ENCODE peak calls at places on chromosomes 5 and 9, in six cellular contexts. One of them, this sample, is unnamed.

GRCh38 chr5:1512541-1513291 is 11.0 kb downstream of the LPCAT1 start:
- DNase-seq in Calu3: no peak
- DNase-seq in NCI-H1092: no peak
- DNase-seq in stimulated activated CD8-positive, alpha-beta memory T cell treated with anti-CD3 and anti-CD28 coated beads, Interleukin-4, amount 100 ng/mL, for 1 hour: no peak
- DNase-seq in head of caudate nucleus: no peak
- DNase-seq in CD4-positive, alpha-beta memory T cell: no peak
- DNase-seq in this sample: no peak

GRCh38 chr5:74626386-74627222 is 13.9 kb downstream of the ENC1 start:
- DNase-seq in Calu3: no peak
- DNase-seq in NCI-H1092: no peak
- DNase-seq in stimulated activated CD8-positive, alpha-beta memory T cell treated with anti-CD3 and anti-CD28 coated beads, Interleukin-4, amount 100 ng/mL, for 1 hour: no peak
- DNase-seq in head of caudate nucleus: no peak
- DNase-seq in CD4-positive, alpha-beta memory T cell: no peak
- DNase-seq in this sample: no peak

GRCh38 chr5:11319851-11320580 is 559.0 kb upstream of the DAP start:
- DNase-seq in Calu3: peak
- DNase-seq in NCI-H1092: no peak
- DNase-seq in stimulated activated CD8-positive, alpha-beta memory T cell treated with anti-CD3 and anti-CD28 coated beads, Interleukin-4, amount 100 ng/mL, for 1 hour: no peak
- DNase-seq in head of caudate nucleus: no peak
- DNase-seq in CD4-positive, alpha-beta memory T cell: no peak
- DNase-seq in this sample: no peak

GRCh38 chr5:83006683-83007283 is 70.4 kb downstream of the TMEM167A start:
- DNase-seq in Calu3: no peak
- DNase-seq in NCI-H1092: no peak
- DNase-seq in stimulated activated CD8-positive, alpha-beta memory T cell treated with anti-CD3 and anti-CD28 coated beads, Interleukin-4, amount 100 ng/mL, for 1 hour: no peak
- DNase-seq in head of caudate nucleus: no peak
- DNase-seq in CD4-positive, alpha-beta memory T cell: no peak
- DNase-seq in this sample: no peak

GRCh38 chr9:30771278-30771677 is 1613.2 kb upstream of the ACO1 start:
- DNase-seq in Calu3: no peak
- DNase-seq in NCI-H1092: no peak
- DNase-seq in stimulated activated CD8-positive, alpha-beta memory T cell treated with anti-CD3 and anti-CD28 coated beads, Interleukin-4, amount 100 ng/mL, for 1 hour: no peak
- DNase-seq in head of caudate nucleus: no peak
- DNase-seq in CD4-positive, alpha-beta memory T cell: no peak
- DNase-seq in this sample: no peak

GRCh38 chr5:139696894-139697658 is 48.9 kb downstream of the CXXC5 start:
- DNase-seq in Calu3: peak
- DNase-seq in NCI-H1092: no peak
- DNase-seq in stimulated activated CD8-positive, alpha-beta memory T cell treated with anti-CD3 and anti-CD28 coated beads, Interleukin-4, amount 100 ng/mL, for 1 hour: no peak
- DNase-seq in head of caudate nucleus: peak
- DNase-seq in CD4-positive, alpha-beta memory T cell: peak
- DNase-seq in this sample: no peak

GRCh38 chr5:110477923-110478322 is 248.5 kb downstream of the TMEM232 start:
- DNase-seq in Calu3: no peak
- DNase-seq in NCI-H1092: no peak
- DNase-seq in stimulated activated CD8-positive, alpha-beta memory T cell treated with anti-CD3 and anti-CD28 coated beads, Interleukin-4, amount 100 ng/mL, for 1 hour: no peak
- DNase-seq in head of caudate nucleus: no peak
- DNase-seq in CD4-positive, alpha-beta memory T cell: no peak
- DNase-seq in this sample: no peak

GRCh38 chr5:72531496-72532190 is 24.4 kb upstream of the ZNF366 start:
- DNase-seq in Calu3: no peak
- DNase-seq in NCI-H1092: no peak
- DNase-seq in stimulated activated CD8-positive, alpha-beta memory T cell treated with anti-CD3 and anti-CD28 coated beads, Interleukin-4, amount 100 ng/mL, for 1 hour: no peak
- DNase-seq in head of caudate nucleus: no peak
- DNase-seq in CD4-positive, alpha-beta memory T cell: no peak
- DNase-seq in this sample: no peak

GRCh38 chr5:172868436-172868923 is 34.4 kb downstream of the ERGIC1 start:
- DNase-seq in Calu3: no peak
- DNase-seq in NCI-H1092: no peak
- DNase-seq in stimulated activated CD8-positive, alpha-beta memory T cell treated with anti-CD3 and anti-CD28 coated beads, Interleukin-4, amount 100 ng/mL, for 1 hour: no peak
- DNase-seq in head of caudate nucleus: no peak
- DNase-seq in CD4-positive, alpha-beta memory T cell: no peak
- DNase-seq in this sample: no peak

GRCh38 chr5:181204561-181205401 is at the start of gene TRIM7:
- DNase-seq in Calu3: peak
- DNase-seq in NCI-H1092: no peak
- DNase-seq in stimulated activated CD8-positive, alpha-beta memory T cell treated with anti-CD3 and anti-CD28 coated beads, Interleukin-4, amount 100 ng/mL, for 1 hour: no peak
- DNase-seq in head of caudate nucleus: no peak
- DNase-seq in CD4-positive, alpha-beta memory T cell: peak
- DNase-seq in this sample: no peak

GRCh38 chr5:151570512-151571269 is 20.4 kb downstream of the FAT2 start:
- DNase-seq in Calu3: peak
- DNase-seq in NCI-H1092: no peak
- DNase-seq in stimulated activated CD8-positive, alpha-beta memory T cell treated with anti-CD3 and anti-CD28 coated beads, Interleukin-4, amount 100 ng/mL, for 1 hour: no peak
- DNase-seq in head of caudate nucleus: no peak
- DNase-seq in CD4-positive, alpha-beta memory T cell: no peak
- DNase-seq in this sample: no peak

GRCh38 chr5:139138109-139138508 is 60.1 kb downstream of the SIL1 start:
- DNase-seq in Calu3: no peak
- DNase-seq in NCI-H1092: no peak
- DNase-seq in stimulated activated CD8-positive, alpha-beta memory T cell treated with anti-CD3 and anti-CD28 coated beads, Interleukin-4, amount 100 ng/mL, for 1 hour: no peak
- DNase-seq in head of caudate nucleus: no peak
- DNase-seq in CD4-positive, alpha-beta memory T cell: no peak
- DNase-seq in this sample: no peak

GRCh38 chr5:148455055-148455675 is 71.4 kb downstream of the FBXO38 start:
- DNase-seq in Calu3: no peak
- DNase-seq in NCI-H1092: no peak
- DNase-seq in stimulated activated CD8-positive, alpha-beta memory T cell treated with anti-CD3 and anti-CD28 coated beads, Interleukin-4, amount 100 ng/mL, for 1 hour: no peak
- DNase-seq in head of caudate nucleus: no peak
- DNase-seq in CD4-positive, alpha-beta memory T cell: no peak
- DNase-seq in this sample: no peak

GRCh38 chr9:113582698-113583200 is 119.2 kb downstream of the RGS3 start:
- DNase-seq in Calu3: no peak
- DNase-seq in NCI-H1092: no peak
- DNase-seq in stimulated activated CD8-positive, alpha-beta memory T cell treated with anti-CD3 and anti-CD28 coated beads, Interleukin-4, amount 100 ng/mL, for 1 hour: no peak
- DNase-seq in head of caudate nucleus: no peak
- DNase-seq in CD4-positive, alpha-beta memory T cell: no peak
- DNase-seq in this sample: no peak

GRCh38 chr9:4887556-4887955 is 94.8 kb downstream of the RCL1 start:
- DNase-seq in Calu3: no peak
- DNase-seq in NCI-H1092: peak
- DNase-seq in stimulated activated CD8-positive, alpha-beta memory T cell treated with anti-CD3 and anti-CD28 coated beads, Interleukin-4, amount 100 ng/mL, for 1 hour: no peak
- DNase-seq in head of caudate nucleus: no peak
- DNase-seq in CD4-positive, alpha-beta memory T cell: no peak
- DNase-seq in this sample: no peak

GRCh38 chr5:153569036-153569435 is 78.6 kb downstream of the GRIA1 start:
- DNase-seq in Calu3: no peak
- DNase-seq in NCI-H1092: no peak
- DNase-seq in stimulated activated CD8-positive, alpha-beta memory T cell treated with anti-CD3 and anti-CD28 coated beads, Interleukin-4, amount 100 ng/mL, for 1 hour: no peak
- DNase-seq in head of caudate nucleus: no peak
- DNase-seq in CD4-positive, alpha-beta memory T cell: no peak
- DNase-seq in this sample: no peak

GRCh38 chr5:169651526-169651925 is 14.5 kb downstream of the DOCK2 start:
- DNase-seq in Calu3: no peak
- DNase-seq in NCI-H1092: no peak
- DNase-seq in stimulated activated CD8-positive, alpha-beta memory T cell treated with anti-CD3 and anti-CD28 coated beads, Interleukin-4, amount 100 ng/mL, for 1 hour: no peak
- DNase-seq in head of caudate nucleus: no peak
- DNase-seq in CD4-positive, alpha-beta memory T cell: no peak
- DNase-seq in this sample: no peak

GRCh38 chr9:128979111-128979510 is 31.6 kb downstream of the NUP188 start:
- DNase-seq in Calu3: no peak
- DNase-seq in NCI-H1092: no peak
- DNase-seq in stimulated activated CD8-positive, alpha-beta memory T cell treated with anti-CD3 and anti-CD28 coated beads, Interleukin-4, amount 100 ng/mL, for 1 hour: no peak
- DNase-seq in head of caudate nucleus: no peak
- DNase-seq in CD4-positive, alpha-beta memory T cell: no peak
- DNase-seq in this sample: no peak

GRCh38 chr9:72173080-72173479 is 23.8 kb downstream of the GDA start:
- DNase-seq in Calu3: no peak
- DNase-seq in NCI-H1092: no peak
- DNase-seq in stimulated activated CD8-positive, alpha-beta memory T cell treated with anti-CD3 and anti-CD28 coated beads, Interleukin-4, amount 100 ng/mL, for 1 hour: no peak
- DNase-seq in head of caudate nucleus: no peak
- DNase-seq in CD4-positive, alpha-beta memory T cell: no peak
- DNase-seq in this sample: no peak

GRCh38 chr5:175739973-175740372 is 82.1 kb downstream of the HRH2 start:
- DNase-seq in Calu3: no peak
- DNase-seq in NCI-H1092: no peak
- DNase-seq in stimulated activated CD8-positive, alpha-beta memory T cell treated with anti-CD3 and anti-CD28 coated beads, Interleukin-4, amount 100 ng/mL, for 1 hour: no peak
- DNase-seq in head of caudate nucleus: no peak
- DNase-seq in CD4-positive, alpha-beta memory T cell: no peak
- DNase-seq in this sample: no peak

GRCh38 chr5:14270212-14270702 is 127.1 kb downstream of the TRIO start:
- DNase-seq in Calu3: peak
- DNase-seq in NCI-H1092: peak
- DNase-seq in stimulated activated CD8-positive, alpha-beta memory T cell treated with anti-CD3 and anti-CD28 coated beads, Interleukin-4, amount 100 ng/mL, for 1 hour: no peak
- DNase-seq in head of caudate nucleus: peak
- DNase-seq in CD4-positive, alpha-beta memory T cell: no peak
- DNase-seq in this sample: peak

GRCh38 chr9:132639322-132639721 is 30.5 kb downstream of the DDX31 start:
- DNase-seq in Calu3: peak
- DNase-seq in NCI-H1092: no peak
- DNase-seq in stimulated activated CD8-positive, alpha-beta memory T cell treated with anti-CD3 and anti-CD28 coated beads, Interleukin-4, amount 100 ng/mL, for 1 hour: no peak
- DNase-seq in head of caudate nucleus: no peak
- DNase-seq in CD4-positive, alpha-beta memory T cell: no peak
- DNase-seq in this sample: no peak

GRCh38 chr9:129908846-129909245 is 73.6 kb downstream of the USP20 start:
- DNase-seq in Calu3: no peak
- DNase-seq in NCI-H1092: no peak
- DNase-seq in stimulated activated CD8-positive, alpha-beta memory T cell treated with anti-CD3 and anti-CD28 coated beads, Interleukin-4, amount 100 ng/mL, for 1 hour: no peak
- DNase-seq in head of caudate nucleus: no peak
- DNase-seq in CD4-positive, alpha-beta memory T cell: no peak
- DNase-seq in this sample: no peak